ENCODE peak calls at places on chromosomes 4 and X, in six cellular contexts. T is pancreas, B is heart right ventricle, M is left lung, G is neural progenitor cell, E is kidney. V is an unnamed sample.

GRCh38 chr4:45453258-45453841 is 670.5 kb downstream of the GABRG1 start:
- DNase-seq in T (no peak), B (no peak), M (no peak), G (peak; percentile 68), E (no peak), V (peak; percentile 73)

GRCh38 chr4:123477804-123478209 is 81.2 kb downstream of the SPRY1 start:
- DNase-seq in T (no peak), B (peak; percentile 27), M (peak; percentile 60), G (no peak), E (no peak), V (no peak)

GRCh38 chr4:120963449-120963848 is 40.9 kb upstream of the PRDM5 start:
- DNase-seq in T (no peak), B (no peak), M (no peak), G (no peak), E (no peak), V (no peak)

GRCh38 chr4:174207370-174207769 is 76.1 kb downstream of the FBXO8 start:
- DNase-seq in T (no peak), B (no peak), M (no peak), G (no peak), E (no peak), V (no peak)

GRCh38 chrX:70504772-70505450 is 60.3 kb downstream of the DLG3 start:
- DNase-seq in T (no peak), B (no peak), M (no peak), G (no peak), E (no peak), V (no peak)

GRCh38 chr4:163344147-163345050 is 707 bp downstream of the NPY5R start:
- DNase-seq in T (peak; percentile 14), B (no peak), M (no peak), G (peak; percentile 76), E (no peak), V (peak; percentile 19)

GRCh38 chrX:13029831-13030771 is 14.3 kb downstream of the FAM9C start:
- DNase-seq in T (no peak), B (peak; percentile 39), M (no peak), G (peak; percentile 27), E (no peak), V (no peak)

GRCh38 chrX:110396777-110397176 is 38.1 kb downstream of the RTL9 start:
- DNase-seq in T (no peak), B (no peak), M (no peak), G (no peak), E (no peak), V (no peak)

GRCh38 chr4:186297013-186297645 is 31.1 kb downstream of the F11 start:
- DNase-seq in T (no peak), B (no peak), M (no peak), G (peak; percentile 56), E (no peak), V (peak; percentile 60)

GRCh38 chr4:182918791-182919302 is 1.7 kb upstream of the DCTD start:
- DNase-seq in T (no peak), B (no peak), M (no peak), G (no peak), E (no peak), V (no peak)

GRCh38 chr4:47374477-47374876 is 89.0 kb downstream of the COMMD8 start:
- DNase-seq in T (no peak), B (no peak), M (no peak), G (no peak), E (no peak), V (no peak)

GRCh38 chr4:6892190-6892908 is 17.3 kb upstream of the TBC1D14 start:
- DNase-seq in T (no peak), B (peak; percentile 51), M (peak; percentile 57), G (peak; percentile 72), E (peak; percentile 86), V (peak; percentile 61)

GRCh38 chrX:79259073-79259689 is 108.0 kb downstream of the ITM2A start:
- DNase-seq in T (no peak), B (peak; percentile 16), M (no peak), G (no peak), E (no peak), V (no peak)

GRCh38 chr4:89834486-89835209 is 2.3 kb downstream of the SNCA start:
- DNase-seq in T (no peak), B (no peak), M (no peak), G (no peak), E (no peak), V (no peak)

GRCh38 chrX:45952030-45952429 is 593.2 kb downstream of the ZNF674 start:
- DNase-seq in T (no peak), B (no peak), M (no peak), G (no peak), E (no peak), V (no peak)

GRCh38 chr4:37885496-37885895 is 5.4 kb upstream of the TBC1D1 start:
- DNase-seq in T (no peak), B (peak; percentile 61), M (no peak), G (no peak), E (no peak), V (peak; percentile 35)

GRCh38 chrX:54116391-54116790 is 66.7 kb downstream of the FAM120C start:
- DNase-seq in T (no peak), B (no peak), M (no peak), G (no peak), E (no peak), V (no peak)

GRCh38 chr4:68267433-68267944 is 22.0 kb upstream of the TMPRSS11B start:
- DNase-seq in T (no peak), B (no peak), M (no peak), G (no peak), E (no peak), V (peak; percentile 47)

GRCh38 chr4:13264126-13264525 is 220.0 kb downstream of the RAB28 start:
- DNase-seq in T (no peak), B (no peak), M (no peak), G (no peak), E (no peak), V (no peak)

GRCh38 chr4:74297556-74297955 is 10.7 kb upstream of the EPGN start:
- DNase-seq in T (no peak), B (no peak), M (no peak), G (no peak), E (no peak), V (no peak)

GRCh38 chr4:36138221-36138620 is 106.1 kb downstream of the ARAP2 start:
- DNase-seq in T (no peak), B (no peak), M (no peak), G (no peak), E (no peak), V (no peak)

GRCh38 chrX:119417842-119418241 is 18.7 kb downstream of the SLC25A43 start:
- DNase-seq in T (no peak), B (no peak), M (no peak), G (no peak), E (no peak), V (no peak)

GRCh38 chrX:23883737-23884354 is 23.9 kb downstream of the APOO start:
- DNase-seq in T (no peak), B (no peak), M (no peak), G (no peak), E (no peak), V (peak; percentile 63)

GRCh38 chr4:33272722-33273121 is 2552.6 kb downstream of the PCDH7 start:
- DNase-seq in T (no peak), B (no peak), M (no peak), G (no peak), E (no peak), V (no peak)

GRCh38 chr4:1970926-1971325 is 37.8 kb downstream of the NELFA start:
- DNase-seq in T (no peak), B (no peak), M (no peak), G (no peak), E (no peak), V (no peak)

GRCh38 chr4:125140966-125141495 is 173.7 kb upstream of the FAT4 start:
- DNase-seq in T (no peak), B (no peak), M (no peak), G (no peak), E (no peak), V (peak; percentile 49)

GRCh38 chr4:143254479-143255216 is 69.9 kb downstream of the USP38 start:
- DNase-seq in T (no peak), B (no peak), M (no peak), G (peak; percentile 13), E (no peak), V (no peak)

GRCh38 chr4:5609265-5610007 is 98.9 kb downstream of the EVC2 start:
- DNase-seq in T (no peak), B (no peak), M (no peak), G (no peak), E (no peak), V (no peak)

GRCh38 chr4:123866796-123867195 is 470.2 kb downstream of the SPRY1 start:
- DNase-seq in T (no peak), B (no peak), M (no peak), G (no peak), E (no peak), V (no peak)

GRCh38 chr4:129362685-129363274 is 266.8 kb downstream of the C4orf33 start:
- DNase-seq in T (peak; percentile 58), B (peak; percentile 51), M (no peak), G (peak; percentile 85), E (no peak), V (peak; percentile 84)

GRCh38 chrX:7641141-7641540 is 201.8 kb upstream of the VCX start:
- DNase-seq in T (no peak), B (no peak), M (no peak), G (no peak), E (no peak), V (no peak)

GRCh38 chr4:99998062-99998880 is 48.2 kb upstream of the H2AZ1 start:
- DNase-seq in T (no peak), B (no peak), M (no peak), G (peak; percentile 36), E (no peak), V (peak; percentile 54)

GRCh38 chrX:48578661-48579128 is 4.4 kb downstream of the RBM3 start:
- DNase-seq in T (no peak), B (no peak), M (no peak), G (no peak), E (no peak), V (no peak)

GRCh38 chr4:99863-100262 is 24.4 kb upstream of the ZNF718 start:
- DNase-seq in T (no peak), B (no peak), M (no peak), G (no peak), E (no peak), V (no peak)
- H3K9me3 ChIP-seq in T (no peaks in the 10 kb centered on the region), B (peaks cover 45% of the 10 kb centered on the region), M (peaks cover 98% of the 10 kb centered on the region), G (peaks cover 34% of the 10 kb centered on the region), E (peaks cover 74% of the 10 kb centered on the region), V (no peaks in the 10 kb centered on the region)

GRCh38 chrX:129629837-129630236 is 24.9 kb downstream of the APLN start:
- DNase-seq in T (no peak), B (no peak), M (no peak), G (no peak), E (no peak), V (no peak)
- H3K27ac ChIP-seq in T (no peak overlapping the region), B (peak overlapping the region; percentile 29), M (no peak overlapping the region), G (no peak overlapping the region), E (no peak overlapping the region), V (no peak overlapping the region)

DNA sequence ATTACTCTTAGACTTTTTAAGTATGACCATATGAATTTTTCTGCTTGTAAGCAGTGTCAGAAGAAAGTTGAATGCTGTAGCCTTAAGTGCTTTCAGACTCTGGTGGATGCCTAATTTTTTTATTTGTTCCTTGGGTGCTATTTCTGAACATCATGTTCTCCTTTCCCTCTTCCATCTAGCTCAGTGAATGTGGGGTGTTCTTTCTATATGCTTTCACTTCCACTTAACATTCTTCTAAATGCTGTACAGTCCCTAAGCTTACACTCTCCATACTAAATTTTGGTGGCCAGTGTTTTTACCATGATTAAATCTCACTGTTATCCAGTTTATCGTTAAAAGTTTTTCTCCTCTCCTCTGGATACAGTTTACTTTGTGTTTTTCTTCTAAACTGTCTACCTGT is 3.6 kb downstream of the DCK start:
- DNase-seq in T (no peak), B (no peak), M (no peak), G (no peak), E (no peak), V (no peak)
- H3K4me1 ChIP-seq in T (peaks cover 5% of the 10 kb centered on the region), B (peaks cover 48% of the 10 kb centered on the region), M (peaks cover 50% of the 10 kb centered on the region), G (peaks cover 6% of the 10 kb centered on the region), E (no peaks in the 10 kb centered on the region), V (no peaks in the 10 kb centered on the region)

GRCh38 chrX:82070948-82071347 is 869.0 kb downstream of the SH3BGRL start:
- DNase-seq in T (no peak), B (no peak), M (no peak), G (no peak), E (no peak), V (no peak)
- H3K9me3 ChIP-seq in T (no peaks in the 10 kb centered on the region), B (no peaks in the 10 kb centered on the region), M (no peaks in the 10 kb centered on the region), G (peaks cover 19% of the 10 kb centered on the region), E (no peaks in the 10 kb centered on the region), V (no peaks in the 10 kb centered on the region)

V was measured in cardiac muscle cell.